ENCODE peak calls at places on chromosomes 2 and 18, in eight cellular contexts. R is NCI-H1105, U is choroid plexus epithelial cell, G is A549, X is GM03348, C is H7, Z is activated T-cell treated with anti-CD3 and anti-CD28 coated beads for 4 hours, T is non-pigmented ciliary epithelial cell. K is an unnamed sample.

GRCh38 chr2:71614976-71615768 is 161.8 kb downstream of the DYSF start:
- DNase-seq in G (no peak), X (peak; percentile 85), Z (no peak), C (peak; percentile 45), U (peak; percentile 90), R (no peak), T (no peak), K (peak; percentile 65)

GRCh38 chr2:23454501-23455120 is 69.6 kb downstream of the KLHL29 start:
- DNase-seq in Z (no peak), U (no peak), C (no peak), G (no peak), X (no peak), R (peak; percentile 60), T (no peak), K (no peak)

GRCh38 chr18:5237723-5238370 is 40.8 kb upstream of the AKAIN1 start:
- DNase-seq in Z (peak; percentile 80), X (peak; percentile 95), T (peak; percentile 40), U (peak; percentile 93), C (peak; percentile 89), G (peak; percentile 89), R (peak; percentile 64), K (peak; percentile 91)

GRCh38 chr2:75853441-75853840 is 142.7 kb upstream of the GCFC2 start:
- DNase-seq in Z (no peak), U (peak; percentile 1), G (no peak), X (no peak), C (no peak), T (peak; percentile 20), R (no peak), K (no peak)

GRCh38 chr2:129056309-129056958 is 737.8 kb upstream of the HS6ST1 start:
- DNase-seq in U (no peak), R (no peak), C (no peak), Z (no peak), T (no peak), X (no peak), G (no peak), K (no peak)

GRCh38 chr18:12029786-12030571 is 48.7 kb downstream of the IMPA2 start:
- DNase-seq in C (no peak), G (no peak), T (no peak), R (no peak), U (no peak), X (no peak), Z (no peak), K (peak; percentile 51)

GRCh38 chr2:204982303-204982702 is 437.0 kb downstream of the PARD3B start:
- DNase-seq in U (peak; percentile 7), T (no peak), R (no peak), G (peak; percentile 2), X (peak; percentile 16), Z (no peak), C (peak; percentile 31), K (no peak)

GRCh38 chr2:45992021-45992745 is 305.0 kb upstream of the EPAS1 start:
- DNase-seq in U (peak; percentile 30), X (peak; percentile 87), G (peak; percentile 99), R (no peak), Z (no peak), C (no peak), T (peak; percentile 42), K (no peak)

GRCh38 chr2:37880546-37880945 is 44.5 kb upstream of the RMDN2 start:
- DNase-seq in X (no peak), Z (no peak), G (no peak), T (no peak), R (no peak), U (no peak), C (no peak), K (no peak)

GRCh38 chr18:8800041-8800441 is 94.7 kb downstream of the MTCL1 start:
- DNase-seq in X (peak; percentile 66), C (no peak), Z (no peak), U (no peak), R (no peak), T (no peak), G (no peak), K (no peak)

GRCh38 chr2:11786592-11786991 is 40.2 kb downstream of the LPIN1 start:
- DNase-seq in G (no peak), X (no peak), R (no peak), Z (no peak), C (no peak), T (no peak), U (no peak), K (no peak)

K was measured in dermis microvascular lymphatic vessel endothelial cell.